ENCODE peak calls at places on chromosomes 3 and 15, in six cellular contexts. One of them, this sample, is unnamed.
A peak's percentile ranks its signal among the peaks of the same experiment; 100 is the strongest.

GRCh38 chr3:127677541-127678314 is 5.0 kb downstream of the ABTB1 start:
- DNase-seq in GOT3: no peak
- DNase-seq in NB4: no peak
- DNase-seq in substantia nigra: no peak
- DNase-seq in activated naive CD4-positive, alpha-beta T cell treated with anti-CD3 and anti-CD28 coated beads for 36 hours: no peak
- DNase-seq in pulmonary artery endothelial cell: no peak
- DNase-seq in this sample: no peak

GRCh38 chr3:51937611-51938450 is 3.9 kb downstream of the RRP9 start:
- DNase-seq in pulmonary artery endothelial cell: no peak
- DNase-seq in NB4: no peak
- DNase-seq in substantia nigra: no peak
- DNase-seq in GOT3: no peak
- DNase-seq in activated naive CD4-positive, alpha-beta T cell treated with anti-CD3 and anti-CD28 coated beads for 36 hours: no peak
- DNase-seq in this sample: no peak

GRCh38 chr3:31779514-31779913 is 201.5 kb downstream of the OSBPL10 start:
- DNase-seq in GOT3: no peak
- DNase-seq in pulmonary artery endothelial cell: no peak
- DNase-seq in substantia nigra: no peak
- DNase-seq in activated naive CD4-positive, alpha-beta T cell treated with anti-CD3 and anti-CD28 coated beads for 36 hours: no peak
- DNase-seq in NB4: no peak
- DNase-seq in this sample: no peak

GRCh38 chr15:30990451-30991300 is 752 bp downstream of the MTMR10 start:
- DNase-seq in pulmonary artery endothelial cell: no peak
- DNase-seq in activated naive CD4-positive, alpha-beta T cell treated with anti-CD3 and anti-CD28 coated beads for 36 hours: no peak
- DNase-seq in substantia nigra: no peak
- DNase-seq in GOT3: no peak
- DNase-seq in NB4: peak; percentile 61
- DNase-seq in this sample: peak; percentile 34

GRCh38 chr3:79011821-79012529 is 755.8 kb downstream of the ROBO1 start:
- DNase-seq in activated naive CD4-positive, alpha-beta T cell treated with anti-CD3 and anti-CD28 coated beads for 36 hours: no peak
- DNase-seq in NB4: no peak
- DNase-seq in pulmonary artery endothelial cell: no peak
- DNase-seq in substantia nigra: no peak
- DNase-seq in GOT3: no peak
- DNase-seq in this sample: no peak

GRCh38 chr3:170908235-170909116 is at the start of gene EIF5A2:
- DNase-seq in NB4: peak; percentile 98
- DNase-seq in pulmonary artery endothelial cell: peak; percentile 66
- DNase-seq in activated naive CD4-positive, alpha-beta T cell treated with anti-CD3 and anti-CD28 coated beads for 36 hours: peak; percentile 97
- DNase-seq in substantia nigra: peak; percentile 66
- DNase-seq in GOT3: peak; percentile 89
- DNase-seq in this sample: peak; percentile 93

GRCh38 chr3:27105904-27106303 is 263.3 kb downstream of the NEK10 start:
- DNase-seq in NB4: no peak
- DNase-seq in activated naive CD4-positive, alpha-beta T cell treated with anti-CD3 and anti-CD28 coated beads for 36 hours: no peak
- DNase-seq in substantia nigra: no peak
- DNase-seq in GOT3: no peak
- DNase-seq in pulmonary artery endothelial cell: no peak
- DNase-seq in this sample: peak; percentile 20

GRCh38 chr3:20023663-20024417 is 11.8 kb upstream of the PP2D1 start:
- DNase-seq in GOT3: no peak
- DNase-seq in NB4: no peak
- DNase-seq in pulmonary artery endothelial cell: no peak
- DNase-seq in substantia nigra: peak; percentile 8
- DNase-seq in activated naive CD4-positive, alpha-beta T cell treated with anti-CD3 and anti-CD28 coated beads for 36 hours: no peak
- DNase-seq in this sample: peak; percentile 42

GRCh38 chr3:194318511-194319161 is 32.5 kb downstream of the CPN2 start:
- DNase-seq in GOT3: no peak
- DNase-seq in NB4: no peak
- DNase-seq in pulmonary artery endothelial cell: no peak
- DNase-seq in substantia nigra: no peak
- DNase-seq in activated naive CD4-positive, alpha-beta T cell treated with anti-CD3 and anti-CD28 coated beads for 36 hours: no peak
- DNase-seq in this sample: no peak

GRCh38 chr15:36601497-36601932 is 22.1 kb downstream of the CDIN1 start:
- DNase-seq in NB4: no peak
- DNase-seq in activated naive CD4-positive, alpha-beta T cell treated with anti-CD3 and anti-CD28 coated beads for 36 hours: no peak
- DNase-seq in substantia nigra: no peak
- DNase-seq in pulmonary artery endothelial cell: peak; percentile 44
- DNase-seq in GOT3: peak; percentile 4
- DNase-seq in this sample: peak; percentile 76

GRCh38 chr3:53101956-53102355 is 28.3 kb downstream of the RFT1 start:
- DNase-seq in NB4: no peak
- DNase-seq in activated naive CD4-positive, alpha-beta T cell treated with anti-CD3 and anti-CD28 coated beads for 36 hours: no peak
- DNase-seq in substantia nigra: no peak
- DNase-seq in pulmonary artery endothelial cell: no peak
- DNase-seq in GOT3: no peak
- DNase-seq in this sample: no peak

GRCh38 chr15:96553931-96554330 is 223.4 kb downstream of the NR2F2 start:
- DNase-seq in pulmonary artery endothelial cell: no peak
- DNase-seq in GOT3: no peak
- DNase-seq in NB4: no peak
- DNase-seq in substantia nigra: no peak
- DNase-seq in activated naive CD4-positive, alpha-beta T cell treated with anti-CD3 and anti-CD28 coated beads for 36 hours: no peak
- DNase-seq in this sample: no peak

GRCh38 chr15:90035095-90035834 is 34.1 kb downstream of the ZNF710 start:
- DNase-seq in activated naive CD4-positive, alpha-beta T cell treated with anti-CD3 and anti-CD28 coated beads for 36 hours: no peak
- DNase-seq in pulmonary artery endothelial cell: peak; percentile 49
- DNase-seq in GOT3: no peak
- DNase-seq in substantia nigra: no peak
- DNase-seq in NB4: peak; percentile 99
- DNase-seq in this sample: peak; percentile 76

GRCh38 chr15:88073386-88073681 is 183.2 kb downstream of the NTRK3 start:
- DNase-seq in pulmonary artery endothelial cell: no peak
- DNase-seq in GOT3: no peak
- DNase-seq in activated naive CD4-positive, alpha-beta T cell treated with anti-CD3 and anti-CD28 coated beads for 36 hours: no peak
- DNase-seq in NB4: no peak
- DNase-seq in substantia nigra: no peak
- DNase-seq in this sample: no peak

GRCh38 chr3:149004622-149005021 is 13.3 kb downstream of the GYG1 start:
- DNase-seq in GOT3: no peak
- DNase-seq in activated naive CD4-positive, alpha-beta T cell treated with anti-CD3 and anti-CD28 coated beads for 36 hours: no peak
- DNase-seq in substantia nigra: no peak
- DNase-seq in pulmonary artery endothelial cell: no peak
- DNase-seq in NB4: no peak
- DNase-seq in this sample: no peak

GRCh38 chr3:52774066-52774713 is 3.2 kb upstream of the ITIH1 start:
- DNase-seq in activated naive CD4-positive, alpha-beta T cell treated with anti-CD3 and anti-CD28 coated beads for 36 hours: no peak
- DNase-seq in substantia nigra: no peak
- DNase-seq in GOT3: no peak
- DNase-seq in NB4: no peak
- DNase-seq in pulmonary artery endothelial cell: no peak
- DNase-seq in this sample: no peak

GRCh38 chr3:13106308-13106970 is 33.2 kb upstream of the IQSEC1 start:
- DNase-seq in NB4: no peak
- DNase-seq in activated naive CD4-positive, alpha-beta T cell treated with anti-CD3 and anti-CD28 coated beads for 36 hours: no peak
- DNase-seq in GOT3: no peak
- DNase-seq in substantia nigra: no peak
- DNase-seq in pulmonary artery endothelial cell: no peak
- DNase-seq in this sample: no peak

GRCh38 chr3:149977391-149977790 is 6.7 kb upstream of the PFN2 start:
- DNase-seq in GOT3: no peak
- DNase-seq in substantia nigra: no peak
- DNase-seq in pulmonary artery endothelial cell: no peak
- DNase-seq in NB4: no peak
- DNase-seq in activated naive CD4-positive, alpha-beta T cell treated with anti-CD3 and anti-CD28 coated beads for 36 hours: no peak
- DNase-seq in this sample: no peak

GRCh38 chr3:135440233-135440632 is 525.3 kb upstream of the PPP2R3A start:
- DNase-seq in GOT3: no peak
- DNase-seq in substantia nigra: no peak
- DNase-seq in NB4: no peak
- DNase-seq in pulmonary artery endothelial cell: no peak
- DNase-seq in activated naive CD4-positive, alpha-beta T cell treated with anti-CD3 and anti-CD28 coated beads for 36 hours: no peak
- DNase-seq in this sample: no peak

GRCh38 chr3:50370594-50370993 is 11.3 kb upstream of the TMEM115 start:
- DNase-seq in NB4: peak; percentile 54
- DNase-seq in pulmonary artery endothelial cell: no peak
- DNase-seq in activated naive CD4-positive, alpha-beta T cell treated with anti-CD3 and anti-CD28 coated beads for 36 hours: no peak
- DNase-seq in GOT3: no peak
- DNase-seq in substantia nigra: no peak
- DNase-seq in this sample: peak; percentile 83

GRCh38 chr15:89912145-89912673 is 543 bp downstream of the ARPIN start:
- DNase-seq in pulmonary artery endothelial cell: no peak
- DNase-seq in activated naive CD4-positive, alpha-beta T cell treated with anti-CD3 and anti-CD28 coated beads for 36 hours: no peak
- DNase-seq in substantia nigra: no peak
- DNase-seq in GOT3: no peak
- DNase-seq in NB4: no peak
- DNase-seq in this sample: peak; percentile 42

GRCh38 chr3:193507566-193507965 is 47.1 kb downstream of the ATP13A4 start:
- DNase-seq in activated naive CD4-positive, alpha-beta T cell treated with anti-CD3 and anti-CD28 coated beads for 36 hours: no peak
- DNase-seq in GOT3: no peak
- DNase-seq in NB4: no peak
- DNase-seq in substantia nigra: no peak
- DNase-seq in pulmonary artery endothelial cell: no peak
- DNase-seq in this sample: no peak

GRCh38 chr3:86988235-86988634 is 2.7 kb downstream of the VGLL3 start:
- DNase-seq in substantia nigra: no peak
- DNase-seq in NB4: no peak
- DNase-seq in activated naive CD4-positive, alpha-beta T cell treated with anti-CD3 and anti-CD28 coated beads for 36 hours: no peak
- DNase-seq in pulmonary artery endothelial cell: peak; percentile 69
- DNase-seq in GOT3: no peak
- DNase-seq in this sample: no peak